ENCODE peak calls at places on chromosomes 7 and 10, in eight cellular contexts. One of them, this sample, is unnamed.

GRCh38 chr10:70618663-70619062 is 16.1 kb upstream of the PRF1 start:
- DNase-seq in cardiac muscle cell: no peak
- DNase-seq in upper lobe of left lung: no peak
- DNase-seq in GM12865: no peak
- DNase-seq in BE2C: no peak
- DNase-seq in AG04449: no peak
- DNase-seq in choroid plexus epithelial cell: no peak
- DNase-seq in DND-41: no peak
- DNase-seq in this sample: no peak

GRCh38 chr10:69130251-69130650 is 6.3 kb downstream of the VPS26A start:
- DNase-seq in cardiac muscle cell: no peak
- DNase-seq in upper lobe of left lung: no peak
- DNase-seq in GM12865: no peak
- DNase-seq in BE2C: no peak
- DNase-seq in AG04449: no peak
- DNase-seq in choroid plexus epithelial cell: peak; percentile 29
- DNase-seq in DND-41: no peak
- DNase-seq in this sample: no peak

GRCh38 chr10:100020883-100021248 is 11.1 kb upstream of the DNMBP start:
- DNase-seq in cardiac muscle cell: no peak
- DNase-seq in upper lobe of left lung: peak; percentile 62
- DNase-seq in GM12865: no peak
- DNase-seq in BE2C: peak; percentile 13
- DNase-seq in AG04449: no peak
- DNase-seq in choroid plexus epithelial cell: no peak
- DNase-seq in DND-41: no peak
- DNase-seq in this sample: no peak

GRCh38 chr7:116341222-116341907 is 131.0 kb downstream of the TES start:
- DNase-seq in cardiac muscle cell: no peak
- DNase-seq in upper lobe of left lung: no peak
- DNase-seq in GM12865: peak; percentile 13
- DNase-seq in BE2C: no peak
- DNase-seq in AG04449: no peak
- DNase-seq in choroid plexus epithelial cell: peak; percentile 56
- DNase-seq in DND-41: no peak
- DNase-seq in this sample: no peak

GRCh38 chr7:6437251-6437650 is 10.5 kb downstream of the DAGLB start:
- DNase-seq in cardiac muscle cell: no peak
- DNase-seq in upper lobe of left lung: no peak
- DNase-seq in GM12865: no peak
- DNase-seq in BE2C: no peak
- DNase-seq in AG04449: no peak
- DNase-seq in choroid plexus epithelial cell: no peak
- DNase-seq in DND-41: no peak
- DNase-seq in this sample: no peak

GRCh38 chr7:75842836-75843446 is 29.3 kb upstream of the CCL24 start:
- DNase-seq in cardiac muscle cell: no peak
- DNase-seq in upper lobe of left lung: no peak
- DNase-seq in GM12865: peak; percentile 77
- DNase-seq in BE2C: no peak
- DNase-seq in AG04449: peak; percentile 42
- DNase-seq in choroid plexus epithelial cell: peak; percentile 95
- DNase-seq in DND-41: no peak
- DNase-seq in this sample: peak; percentile 40

GRCh38 chr7:2107386-2108085 is 125.2 kb downstream of the MAD1L1 start:
- DNase-seq in cardiac muscle cell: no peak
- DNase-seq in upper lobe of left lung: peak; percentile 65
- DNase-seq in GM12865: no peak
- DNase-seq in BE2C: peak; percentile 54
- DNase-seq in AG04449: no peak
- DNase-seq in choroid plexus epithelial cell: peak; percentile 58
- DNase-seq in DND-41: no peak
- DNase-seq in this sample: no peak

GRCh38 chr7:127189074-127189473 is 63.7 kb downstream of the GRM8 start:
- DNase-seq in cardiac muscle cell: no peak
- DNase-seq in upper lobe of left lung: no peak
- DNase-seq in GM12865: no peak
- DNase-seq in BE2C: no peak
- DNase-seq in AG04449: no peak
- DNase-seq in choroid plexus epithelial cell: no peak
- DNase-seq in DND-41: no peak
- DNase-seq in this sample: no peak

GRCh38 chr7:32658034-32658944 is 163.0 kb downstream of the AVL9 start:
- DNase-seq in cardiac muscle cell: no peak
- DNase-seq in upper lobe of left lung: no peak
- DNase-seq in GM12865: peak; percentile 6
- DNase-seq in BE2C: no peak
- DNase-seq in AG04449: no peak
- DNase-seq in choroid plexus epithelial cell: peak; percentile 84
- DNase-seq in DND-41: no peak
- DNase-seq in this sample: no peak

GRCh38 chr10:61286695-61287094 is 166.5 kb downstream of the TMEM26 start:
- DNase-seq in cardiac muscle cell: no peak
- DNase-seq in upper lobe of left lung: no peak
- DNase-seq in GM12865: peak; percentile 80
- DNase-seq in BE2C: no peak
- DNase-seq in AG04449: no peak
- DNase-seq in choroid plexus epithelial cell: no peak
- DNase-seq in DND-41: peak; percentile 61
- DNase-seq in this sample: no peak

GRCh38 chr7:132650498-132650897 is 74.2 kb upstream of the PLXNA4 start:
- DNase-seq in cardiac muscle cell: no peak
- DNase-seq in upper lobe of left lung: no peak
- DNase-seq in GM12865: no peak
- DNase-seq in BE2C: no peak
- DNase-seq in AG04449: peak; percentile 67
- DNase-seq in choroid plexus epithelial cell: peak; percentile 73
- DNase-seq in DND-41: no peak
- DNase-seq in this sample: no peak

GRCh38 chr7:37524056-37524455 is 75.4 kb upstream of the ELMO1 start:
- DNase-seq in cardiac muscle cell: no peak
- DNase-seq in upper lobe of left lung: no peak
- DNase-seq in GM12865: no peak
- DNase-seq in BE2C: no peak
- DNase-seq in AG04449: no peak
- DNase-seq in choroid plexus epithelial cell: no peak
- DNase-seq in DND-41: no peak
- DNase-seq in this sample: no peak

DNA sequence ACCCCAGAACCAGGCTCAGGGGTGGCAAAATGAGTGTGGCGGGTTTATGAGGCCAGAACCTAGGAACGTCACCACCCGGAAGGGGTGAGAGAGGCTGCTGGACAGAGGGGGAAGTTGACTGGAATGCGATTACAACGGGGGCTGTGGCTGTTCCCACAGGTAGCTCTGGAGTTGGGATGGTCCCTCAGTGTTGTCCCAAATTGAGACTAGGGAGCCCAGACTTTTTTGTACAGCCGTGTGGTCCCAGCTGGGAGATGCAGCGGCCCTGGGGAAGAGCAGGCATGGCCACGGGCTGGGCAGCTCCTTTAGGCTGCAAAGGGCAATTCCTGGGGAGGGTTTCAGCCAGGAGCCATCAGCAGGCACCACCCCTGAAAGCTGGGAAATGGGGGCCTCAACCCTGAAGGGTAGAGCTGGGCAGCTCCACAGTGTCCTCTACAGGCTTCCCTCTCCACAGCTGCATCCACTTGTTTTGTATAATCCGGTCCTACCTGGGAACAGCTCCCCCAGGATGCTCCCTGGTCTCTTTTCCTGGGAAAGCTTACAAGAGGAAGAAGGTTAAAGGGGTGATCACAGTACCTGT is 11.0 kb upstream of the GDF10 start:
- DNase-seq in cardiac muscle cell: no peak
- DNase-seq in upper lobe of left lung: no peak
- DNase-seq in GM12865: no peak
- DNase-seq in BE2C: no peak
- DNase-seq in AG04449: no peak
- DNase-seq in choroid plexus epithelial cell: no peak
- DNase-seq in DND-41: no peak
- DNase-seq in this sample: no peak
- TF ChIP-seq CTCF in cardiac muscle cell: no peak
- TF ChIP-seq CTCF in upper lobe of left lung: no peak
- TF ChIP-seq CTCF in GM12865: no peak
- TF ChIP-seq CTCF in BE2C: no peak
- TF ChIP-seq CTCF in AG04449: no peak
- TF ChIP-seq CTCF in choroid plexus epithelial cell: peak; percentile 9
- TF ChIP-seq CTCF in DND-41: no peak
- TF ChIP-seq CTCF in this sample: no peak

GRCh38 chr7:128914566-128915151 is 4.2 kb upstream of the KCP start:
- DNase-seq in cardiac muscle cell: no peak
- DNase-seq in upper lobe of left lung: no peak
- DNase-seq in GM12865: peak; percentile 69
- DNase-seq in BE2C: no peak
- DNase-seq in AG04449: no peak
- DNase-seq in choroid plexus epithelial cell: no peak
- DNase-seq in DND-41: no peak
- DNase-seq in this sample: no peak

GRCh38 chr7:128916643-128916915 is 6.1 kb upstream of the KCP start:
- DNase-seq in cardiac muscle cell: no peak
- DNase-seq in upper lobe of left lung: no peak
- DNase-seq in GM12865: no peak
- DNase-seq in BE2C: no peak
- DNase-seq in AG04449: no peak
- DNase-seq in choroid plexus epithelial cell: no peak
- DNase-seq in DND-41: no peak
- DNase-seq in this sample: no peak

GRCh38 chr7:128917061-128917460 is 6.6 kb upstream of the KCP start:
- DNase-seq in cardiac muscle cell: no peak
- DNase-seq in upper lobe of left lung: no peak
- DNase-seq in GM12865: no peak
- DNase-seq in BE2C: no peak
- DNase-seq in AG04449: no peak
- DNase-seq in choroid plexus epithelial cell: no peak
- DNase-seq in DND-41: no peak
- DNase-seq in this sample: no peak

GRCh38 chr7:128915271-128915819 is 4.8 kb upstream of the KCP start:
- DNase-seq in cardiac muscle cell: no peak
- DNase-seq in upper lobe of left lung: no peak
- DNase-seq in GM12865: no peak
- DNase-seq in BE2C: no peak
- DNase-seq in AG04449: no peak
- DNase-seq in choroid plexus epithelial cell: no peak
- DNase-seq in DND-41: no peak
- DNase-seq in this sample: no peak

GRCh38 chr7:128915841-128916642 is 5.5 kb upstream of the KCP start:
- DNase-seq in cardiac muscle cell: no peak
- DNase-seq in upper lobe of left lung: peak; percentile 85
- DNase-seq in GM12865: no peak
- DNase-seq in BE2C: no peak
- DNase-seq in AG04449: no peak
- DNase-seq in choroid plexus epithelial cell: no peak
- DNase-seq in DND-41: no peak
- DNase-seq in this sample: no peak
- H3K4me3 ChIP-seq in cardiac muscle cell: no peak overlapping the region
- H3K4me3 ChIP-seq in upper lobe of left lung: peak overlapping the region; percentile 5
- H3K4me3 ChIP-seq in GM12865: no peak overlapping the region
- H3K4me3 ChIP-seq in BE2C: no peak overlapping the region
- H3K4me3 ChIP-seq in AG04449: no peak overlapping the region
- H3K4me3 ChIP-seq in choroid plexus epithelial cell: no peak overlapping the region
- H3K4me3 ChIP-seq in DND-41: no peak overlapping the region
- H3K4me3 ChIP-seq in this sample: no peak overlapping the region

GRCh38 chr7:52764502-52765169 is 270.8 kb upstream of the POM121L12 start:
- DNase-seq in cardiac muscle cell: no peak
- DNase-seq in upper lobe of left lung: no peak
- DNase-seq in GM12865: no peak
- DNase-seq in BE2C: peak; percentile 14
- DNase-seq in AG04449: no peak
- DNase-seq in choroid plexus epithelial cell: no peak
- DNase-seq in DND-41: no peak
- DNase-seq in this sample: no peak
- TF ChIP-seq CTCF in cardiac muscle cell: no peak
- TF ChIP-seq CTCF in upper lobe of left lung: no peak
- TF ChIP-seq CTCF in GM12865: no peak
- TF ChIP-seq CTCF in BE2C: peak; percentile 24
- TF ChIP-seq CTCF in AG04449: no peak
- TF ChIP-seq CTCF in choroid plexus epithelial cell: no peak
- TF ChIP-seq CTCF in DND-41: no peak
- TF ChIP-seq CTCF in this sample: no peak

GRCh38 chr7:137936509-137937201 is 65.2 kb downstream of the CREB3L2 start:
- DNase-seq in cardiac muscle cell: no peak
- DNase-seq in upper lobe of left lung: no peak
- DNase-seq in GM12865: no peak
- DNase-seq in BE2C: no peak
- DNase-seq in AG04449: no peak
- DNase-seq in choroid plexus epithelial cell: no peak
- DNase-seq in DND-41: no peak
- DNase-seq in this sample: no peak

GRCh38 chr7:137934176-137934826 is 67.6 kb downstream of the CREB3L2 start:
- DNase-seq in cardiac muscle cell: no peak
- DNase-seq in upper lobe of left lung: no peak
- DNase-seq in GM12865: no peak
- DNase-seq in BE2C: no peak
- DNase-seq in AG04449: no peak
- DNase-seq in choroid plexus epithelial cell: no peak
- DNase-seq in DND-41: no peak
- DNase-seq in this sample: no peak

GRCh38 chr7:137935849-137936508 is 65.9 kb downstream of the CREB3L2 start:
- DNase-seq in cardiac muscle cell: no peak
- DNase-seq in upper lobe of left lung: no peak
- DNase-seq in GM12865: peak; percentile 34
- DNase-seq in BE2C: no peak
- DNase-seq in AG04449: no peak
- DNase-seq in choroid plexus epithelial cell: no peak
- DNase-seq in DND-41: peak; percentile 28
- DNase-seq in this sample: no peak

GRCh38 chr7:137933270-137934017 is 68.4 kb downstream of the CREB3L2 start:
- DNase-seq in cardiac muscle cell: no peak
- DNase-seq in upper lobe of left lung: no peak
- DNase-seq in GM12865: no peak
- DNase-seq in BE2C: peak; percentile 49
- DNase-seq in AG04449: no peak
- DNase-seq in choroid plexus epithelial cell: peak; percentile 81
- DNase-seq in DND-41: no peak
- DNase-seq in this sample: no peak

DNA sequence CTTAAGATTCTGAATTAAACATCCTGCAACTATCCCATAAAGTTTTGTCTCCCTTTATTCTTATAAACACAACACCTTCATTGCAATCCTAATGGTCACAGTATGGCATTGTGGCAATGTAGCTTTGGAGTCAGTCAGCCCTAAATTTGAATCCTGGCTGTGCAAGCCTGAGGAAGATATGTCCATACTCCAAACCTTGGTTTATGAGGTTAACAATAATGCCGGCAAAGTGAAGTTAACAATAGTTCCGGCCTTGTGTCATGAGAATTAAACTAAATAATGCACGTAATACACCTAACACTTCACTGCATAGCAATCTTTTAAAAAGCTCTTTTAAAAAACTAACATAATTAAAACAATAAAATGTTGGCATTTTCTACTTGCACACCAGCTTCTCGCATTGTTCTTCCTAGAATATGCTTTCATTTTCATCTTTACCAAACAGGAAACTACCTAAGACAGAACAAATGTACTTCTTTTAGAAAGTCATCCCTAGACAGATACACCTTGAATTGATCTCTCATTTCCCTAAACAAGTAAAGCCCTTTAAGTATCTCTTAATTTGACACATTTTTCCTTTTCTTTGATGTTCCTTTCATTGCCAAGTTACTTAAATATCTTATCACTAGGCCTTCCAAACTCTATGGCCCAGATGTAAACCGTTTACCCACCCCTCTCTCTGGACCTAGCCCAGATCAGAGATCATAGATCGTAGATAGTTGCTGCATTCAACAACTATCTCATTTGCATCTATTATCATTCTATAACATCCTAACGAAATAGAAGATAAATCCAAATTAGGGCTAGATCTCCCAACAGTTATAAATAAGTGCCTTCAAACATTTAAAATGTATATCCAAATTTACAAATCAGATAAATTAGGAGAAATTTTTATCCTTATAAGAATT is 66.7 kb downstream of the CREB3L2 start:
- DNase-seq in cardiac muscle cell: no peak
- DNase-seq in upper lobe of left lung: no peak
- DNase-seq in GM12865: peak; percentile 56
- DNase-seq in BE2C: no peak
- DNase-seq in AG04449: no peak
- DNase-seq in choroid plexus epithelial cell: no peak
- DNase-seq in DND-41: no peak
- DNase-seq in this sample: no peak
- H3K4me3 ChIP-seq in cardiac muscle cell: no peak overlapping the region
- H3K4me3 ChIP-seq in upper lobe of left lung: peak overlapping the region; percentile 14
- H3K4me3 ChIP-seq in GM12865: peak overlapping the region; percentile 46
- H3K4me3 ChIP-seq in BE2C: no peak overlapping the region
- H3K4me3 ChIP-seq in AG04449: no peak overlapping the region
- H3K4me3 ChIP-seq in choroid plexus epithelial cell: no peak overlapping the region
- H3K4me3 ChIP-seq in DND-41: no peak overlapping the region
- H3K4me3 ChIP-seq in this sample: no peak overlapping the region

This sample was measured in retinal pigment epithelial cell.